ENCODE peak calls at places on chromosomes 16 and 17, in ten cellular contexts. W is C1 segment of cervical spinal cord, I is midbrain, Y is NCI-H1694, U is T follicular helper cell, X is T-helper 2 cell, C is RPMI8226, P is AML-193, K is ELR, L is NCI-H774. V is an unnamed sample.
A peak's percentile ranks its signal among the peaks of the same experiment; 100 is the strongest.

GRCh38 chr16:66925322-66925840 is at the start of gene RRAD:
- DNase-seq in W (peak; percentile 11), I (peak; percentile 27), Y (no peak), U (no peak), X (no peak), C (no peak), P (no peak), K (peak; percentile 56), L (no peak), V (no peak)

GRCh38 chr17:79836952-79837887 is 2.0 kb downstream of the CBX4 start:
- DNase-seq in W (no peak), I (peak; percentile 26), Y (peak; percentile 28), U (no peak), X (peak; percentile 56), C (peak; percentile 94), P (peak; percentile 92), K (peak; percentile 42), L (no peak), V (no peak)

GRCh38 chr17:4648741-4649140 is 7.3 kb upstream of the ALOX15 start:
- DNase-seq in W (no peak), I (no peak), Y (no peak), U (no peak), X (no peak), C (no peak), P (peak; percentile 38), K (no peak), L (peak; percentile 58), V (no peak)

GRCh38 chr16:64489449-64489848 is 632.4 kb downstream of the CDH11 start:
- DNase-seq in W (no peak), I (peak; percentile 26), Y (no peak), U (no peak), X (no peak), C (no peak), P (no peak), K (no peak), L (no peak), V (no peak)

GRCh38 chr17:8285270-8286181 is 2.9 kb upstream of the RANGRF start:
- DNase-seq in W (no peak), I (peak; percentile 2), Y (no peak), U (no peak), X (no peak), C (no peak), P (no peak), K (no peak), L (no peak), V (no peak)

GRCh38 chr17:33521784-33522183 is 228.7 kb upstream of the ASIC2 start:
- DNase-seq in W (no peak), I (no peak), Y (no peak), U (no peak), X (no peak), C (peak; percentile 15), P (no peak), K (no peak), L (no peak), V (no peak)

GRCh38 chr16:11253009-11253994 is 2.7 kb downstream of the SOCS1 start:
- DNase-seq in W (no peak), I (no peak), Y (no peak), U (no peak), X (peak; percentile 62), C (no peak), P (peak; percentile 5), K (peak; percentile 70), L (no peak), V (no peak)

GRCh38 chr16:68081796-68082567 is 3.2 kb upstream of the NFATC3 start:
- DNase-seq in W (no peak), I (no peak), Y (no peak), U (no peak), X (no peak), C (peak; percentile 94), P (no peak), K (peak; percentile 6), L (no peak), V (no peak)

GRCh38 chr17:6639651-6640535 is 618 bp downstream of the KIAA0753 start:
- DNase-seq in W (no peak), I (no peak), Y (peak; percentile 25), U (no peak), X (no peak), C (peak; percentile 43), P (no peak), K (peak; percentile 63), L (no peak), V (no peak)

GRCh38 chr16:23948949-23949392 is 113.2 kb downstream of the PRKCB start:
- DNase-seq in W (no peak), I (no peak), Y (no peak), U (peak; percentile 68), X (peak; percentile 62), C (peak; percentile 99), P (no peak), K (no peak), L (no peak), V (no peak)

GRCh38 chr17:57957886-57958285 is 2.7 kb upstream of the CUEDC1 start:
- DNase-seq in W (no peak), I (no peak), Y (no peak), U (no peak), X (no peak), C (no peak), P (no peak), K (no peak), L (no peak), V (no peak)

GRCh38 chr16:89341697-89342694 is 124.5 kb downstream of the ZNF778 start:
- DNase-seq in W (no peak), I (no peak), Y (no peak), U (no peak), X (no peak), C (no peak), P (no peak), K (no peak), L (no peak), V (no peak)

GRCh38 chr16:86375370-86375769 is 135.0 kb upstream of the FOXF1 start:
- DNase-seq in W (no peak), I (no peak), Y (no peak), U (no peak), X (no peak), C (no peak), P (no peak), K (peak; percentile 95), L (no peak), V (no peak)

GRCh38 chr17:57356153-57356721 is 99.9 kb downstream of the MSI2 start:
- DNase-seq in W (no peak), I (no peak), Y (no peak), U (no peak), X (no peak), C (peak; percentile 13), P (no peak), K (no peak), L (no peak), V (no peak)

GRCh38 chr16:85602831-85603755 is 10.0 kb upstream of the GSE1 start:
- DNase-seq in W (no peak), I (no peak), Y (no peak), U (no peak), X (no peak), C (peak; percentile 90), P (no peak), K (no peak), L (peak; percentile 68), V (no peak)

GRCh38 chr16:67628216-67628615 is 16.7 kb upstream of the CARMIL2 start:
- DNase-seq in W (no peak), I (no peak), Y (no peak), U (no peak), X (no peak), C (no peak), P (no peak), K (no peak), L (no peak), V (no peak)

GRCh38 chr16:7216719-7217118 is 115.9 kb upstream of the RBFOX1 start:
- DNase-seq in W (no peak), I (no peak), Y (no peak), U (no peak), X (no peak), C (no peak), P (no peak), K (no peak), L (no peak), V (no peak)

GRCh38 chr16:53129281-53130192 is 74.7 kb downstream of the CHD9 start:
- DNase-seq in W (no peak), I (peak; percentile 41), Y (no peak), U (no peak), X (no peak), C (peak; percentile 2), P (no peak), K (no peak), L (peak; percentile 22), V (peak; percentile 55)

GRCh38 chr17:17750881-17751280 is 69.6 kb downstream of the RAI1 start:
- DNase-seq in W (no peak), I (no peak), Y (no peak), U (no peak), X (peak; percentile 45), C (no peak), P (peak; percentile 34), K (no peak), L (no peak), V (no peak)

GRCh38 chr17:6796887-6797490 is 21.0 kb downstream of the FBXO39 start:
- DNase-seq in W (no peak), I (no peak), Y (no peak), U (no peak), X (no peak), C (no peak), P (no peak), K (peak; percentile 58), L (no peak), V (peak; percentile 55)

GRCh38 chr17:10600551-10600950 is 51.1 kb upstream of the MYH2 start:
- DNase-seq in W (no peak), I (no peak), Y (no peak), U (no peak), X (no peak), C (no peak), P (no peak), K (peak; percentile 11), L (no peak), V (no peak)

GRCh38 chr16:85391769-85392583 is 221.1 kb upstream of the GSE1 start:
- DNase-seq in W (no peak), I (no peak), Y (no peak), U (no peak), X (no peak), C (no peak), P (no peak), K (peak; percentile 39), L (no peak), V (no peak)

GRCh38 chr16:88323041-88323440 is 59.7 kb upstream of the ZNF469 start:
- DNase-seq in W (no peak), I (no peak), Y (no peak), U (no peak), X (no peak), C (no peak), P (no peak), K (no peak), L (no peak), V (no peak)

GRCh38 chr16:52547001-52547833 is at the start of gene TOX3:
- DNase-seq in W (no peak), I (no peak), Y (no peak), U (no peak), X (no peak), C (peak; percentile 35), P (no peak), K (no peak), L (peak; percentile 64), V (no peak)

GRCh38 chr17:910503-911194 is 68.9 kb downstream of the NXN start:
- DNase-seq in W (no peak), I (no peak), Y (no peak), U (no peak), X (no peak), C (no peak), P (no peak), K (peak; percentile 52), L (no peak), V (no peak)

GRCh38 chr17:77385750-77386501 is 245.2 kb downstream of the SEC14L1 start:
- DNase-seq in W (no peak), I (no peak), Y (no peak), U (no peak), X (no peak), C (no peak), P (no peak), K (no peak), L (no peak), V (no peak)

GRCh38 chr17:17783825-17784598 is 52.8 kb downstream of the SREBF1 start:
- DNase-seq in W (peak; percentile 45), I (peak; percentile 72), Y (peak; percentile 94), U (no peak), X (no peak), C (peak; percentile 83), P (no peak), K (no peak), L (peak; percentile 0), V (no peak)

GRCh38 chr17:76623271-76624146 is 20.0 kb downstream of the ST6GALNAC1 start:
- DNase-seq in W (peak; percentile 14), I (peak; percentile 67), Y (peak; percentile 56), U (peak; percentile 63), X (peak; percentile 49), C (peak; percentile 70), P (peak; percentile 86), K (peak; percentile 78), L (peak; percentile 66), V (peak; percentile 23)